ENCODE peak calls at places on chromosome 20, in ten cellular contexts. Z is lower lobe of right lung, Y is astrocyte of the cerebellum, W is astrocyte of the spinal cord, P is hepatocyte, I is GM10248, X is fibroblast of lung, O is neural progenitor cell, B is ascending aorta, U is bronchial epithelial cell. M is an unnamed sample.

GRCh38 chr20:20019123-20019522 is 2.0 kb downstream of the NAA20 start:
- DNase-seq in Z (no peak), Y (no peak), W (no peak), P (no peak), I (no peak), X (no peak), O (no peak), B (no peak), U (peak), M (no peak)

GRCh38 chr20:34016736-34017135 is 23.0 kb downstream of the RALY start:
- DNase-seq in Z (no peak), Y (no peak), W (no peak), P (no peak), I (no peak), X (no peak), O (no peak), B (no peak), U (no peak), M (no peak)

GRCh38 chr20:48676125-48676524 is 151.7 kb downstream of the PREX1 start:
- DNase-seq in Z (peak), Y (no peak), W (no peak), P (no peak), I (no peak), X (no peak), O (no peak), B (no peak), U (no peak), M (no peak)

GRCh38 chr20:22682381-22682780 is 98.0 kb upstream of the FOXA2 start:
- DNase-seq in Z (no peak), Y (no peak), W (no peak), P (no peak), I (no peak), X (no peak), O (no peak), B (no peak), U (peak), M (no peak)

GRCh38 chr20:62900052-62900691 is 26.1 kb downstream of the DIDO1 start:
- DNase-seq in Z (peak), Y (no peak), W (peak), P (peak), I (peak), X (peak), O (peak), B (peak), U (peak), M (no peak)

GRCh38 chr20:11267131-11267761 is 593.4 kb upstream of the JAG1 start:
- DNase-seq in Z (no peak), Y (peak), W (peak), P (peak), I (peak), X (peak), O (peak), B (no peak), U (peak), M (no peak)

GRCh38 chr20:15045246-15045645 is 707.8 kb upstream of the FLRT3 start:
- DNase-seq in Z (no peak), Y (no peak), W (no peak), P (peak), I (no peak), X (no peak), O (no peak), B (no peak), U (peak), M (peak)

GRCh38 chr20:57649617-57650015 is 29.4 kb upstream of the ZBP1 start:
- DNase-seq in Z (peak), Y (no peak), W (no peak), P (peak), I (no peak), X (no peak), O (no peak), B (no peak), U (no peak), M (no peak)

GRCh38 chr20:4091332-4092135 is 76.2 kb upstream of the RNF24 start:
- DNase-seq in Z (peak), Y (no peak), W (peak), P (peak), I (peak), X (peak), O (peak), B (no peak), U (peak), M (peak)

GRCh38 chr20:4088766-4089165 is 73.4 kb upstream of the RNF24 start:
- DNase-seq in Z (no peak), Y (no peak), W (no peak), P (no peak), I (no peak), X (no peak), O (no peak), B (no peak), U (no peak), M (no peak)

GRCh38 chr20:4092136-4092479 is 76.8 kb upstream of the RNF24 start:
- DNase-seq in Z (no peak), Y (no peak), W (no peak), P (no peak), I (no peak), X (no peak), O (no peak), B (no peak), U (no peak), M (no peak)

GRCh38 chr20:4087923-4088322 is 72.6 kb upstream of the RNF24 start:
- DNase-seq in Z (no peak), Y (no peak), W (no peak), P (no peak), I (no peak), X (peak), O (no peak), B (no peak), U (peak), M (no peak)

DNA sequence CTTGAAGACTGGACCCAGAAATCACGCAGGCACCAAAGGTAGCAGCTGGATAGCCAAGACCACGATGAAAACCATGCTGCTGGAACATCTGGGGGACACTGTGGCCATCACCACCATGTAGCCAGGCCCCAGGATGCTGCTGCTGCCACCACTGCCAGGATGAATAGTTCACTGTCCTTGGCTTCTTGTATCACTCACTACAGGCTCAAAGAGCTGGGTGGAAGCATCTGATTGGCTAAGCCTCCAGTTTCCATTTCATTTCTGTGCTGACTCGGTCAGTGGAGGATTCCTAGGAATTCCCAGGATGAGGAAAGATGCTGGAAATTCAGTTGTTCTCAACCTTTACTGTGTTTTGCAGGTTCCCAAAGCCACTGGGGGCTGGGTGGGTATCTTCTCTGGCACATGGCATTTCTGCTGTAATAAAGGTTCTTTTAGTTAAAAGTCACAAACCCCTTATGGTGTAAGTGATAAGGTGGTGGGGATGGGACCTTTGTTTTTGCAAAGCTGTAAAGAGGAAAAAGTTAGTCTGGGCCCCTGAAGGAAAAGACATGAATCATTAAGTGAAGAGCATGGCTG is 75.5 kb upstream of the RNF24 start:
- DNase-seq in Z (no peak), Y (no peak), W (no peak), P (peak), I (no peak), X (peak), O (no peak), B (no peak), U (no peak), M (no peak)
- TF ChIP-seq CTCF in Z (no peak), Y (no peak), W (no peak), P (no peak), I (no peak), X (no peak), O (no peak), B (no peak), U (no peak), M (no peak)

DNA sequence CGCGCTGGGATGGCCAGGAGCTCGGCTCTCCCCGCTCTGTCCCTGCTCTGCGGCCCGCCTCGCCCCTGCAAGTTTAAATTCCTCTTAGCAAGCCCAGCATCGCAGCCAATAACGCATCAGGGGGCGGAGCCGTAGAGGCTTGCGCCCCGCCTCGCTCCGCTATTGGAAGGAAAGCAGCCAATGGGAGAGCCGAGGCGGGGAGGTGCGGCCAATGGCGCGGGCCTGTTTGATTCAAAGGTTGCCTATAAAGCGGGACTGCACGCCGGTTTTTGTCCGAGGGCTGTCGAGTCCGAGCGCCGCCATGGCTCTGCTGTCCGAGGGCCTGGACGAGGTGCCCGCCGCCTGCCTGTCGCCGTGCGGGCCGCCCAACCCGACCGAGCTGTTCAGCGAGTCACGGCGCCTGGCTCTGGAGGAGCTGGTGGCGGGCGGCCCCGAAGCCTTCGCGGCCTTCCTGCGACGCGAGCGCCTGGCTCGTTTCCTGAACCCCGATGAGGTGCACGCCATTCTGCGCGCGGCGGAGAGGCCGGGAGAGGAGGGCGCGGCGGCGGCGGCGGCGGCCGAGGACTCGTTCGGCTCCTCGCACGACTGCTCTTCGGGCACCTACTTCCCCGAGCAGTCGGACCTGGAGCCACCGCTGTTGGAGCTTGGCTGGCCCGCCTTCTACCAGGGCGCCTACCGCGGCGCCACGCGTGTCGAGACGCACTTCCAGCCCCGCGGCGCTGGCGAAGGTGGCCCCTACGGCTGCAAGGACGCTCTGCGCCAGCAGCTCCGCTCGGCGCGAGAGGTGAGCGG is at the start of gene FAM83D:
- DNase-seq in Z (peak), Y (peak), W (peak), P (peak), I (peak), X (peak), O (peak), B (peak), U (peak), M (peak)
- TF ChIP-seq CTCF in Z (no peak), Y (no peak), W (no peak), P (no peak), I (no peak), X (no peak), O (no peak), B (no peak), U (no peak), M (no peak)

DNA sequence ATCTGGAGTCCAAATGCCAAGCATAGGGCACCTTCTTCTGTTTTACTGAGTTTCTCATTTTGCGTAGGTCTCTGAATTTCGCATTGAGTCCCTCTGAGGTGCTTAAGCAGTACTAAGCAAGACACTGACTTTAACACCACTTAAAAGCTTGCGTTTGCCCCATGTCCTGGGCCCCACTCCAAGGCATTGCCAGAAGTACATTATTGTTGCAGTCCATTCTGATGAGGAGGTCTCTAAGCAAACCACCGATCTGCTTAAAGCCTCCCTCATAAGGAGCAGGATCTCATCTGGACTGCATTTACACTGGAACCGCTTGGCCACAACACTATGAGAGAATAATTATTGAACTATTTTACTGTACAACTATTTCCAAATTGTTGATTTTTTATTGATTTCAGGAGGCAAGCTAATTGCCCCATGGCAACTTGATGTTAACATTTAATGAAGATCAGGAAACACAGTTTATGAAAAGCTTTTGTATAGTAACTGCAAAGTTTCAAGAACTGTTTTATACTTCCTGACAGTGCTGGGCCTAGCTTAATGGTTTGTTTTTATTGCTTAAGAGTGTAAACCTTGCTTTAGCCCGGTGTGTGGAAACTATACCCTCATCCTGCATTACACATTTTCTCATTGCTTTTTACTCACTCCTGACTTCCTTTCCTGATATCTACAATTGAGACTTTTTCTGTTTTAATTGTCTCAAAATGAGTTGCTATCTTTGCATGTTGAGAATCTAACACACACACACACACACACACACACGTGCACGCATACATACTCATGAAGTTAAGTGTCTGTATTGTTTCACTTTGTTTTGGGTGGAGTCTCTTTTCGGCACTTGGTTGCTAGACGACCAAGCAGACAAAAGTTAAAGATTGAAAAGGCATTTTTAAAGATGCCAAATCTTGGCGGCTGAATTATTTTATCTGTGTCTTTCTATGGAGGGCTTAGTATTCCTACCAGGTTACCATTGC is 16.6 kb downstream of the BMP2 start:
- DNase-seq in Z (no peak), Y (peak), W (peak), P (peak), I (no peak), X (peak), O (no peak), B (no peak), U (peak), M (no peak)
- TF ChIP-seq CTCF in Z (no peak), Y (no peak), W (no peak), P (no peak), I (no peak), X (no peak), O (no peak), B (no peak), U (no peak), M (no peak)

GRCh38 chr20:42272516-42272915 is 654.3 kb upstream of the CHD6 start:
- DNase-seq in Z (no peak), Y (no peak), W (no peak), P (no peak), I (no peak), X (no peak), O (peak), B (no peak), U (no peak), M (no peak)

GRCh38 chr20:42277203-42277602 is 659.0 kb upstream of the CHD6 start:
- DNase-seq in Z (no peak), Y (no peak), W (no peak), P (no peak), I (no peak), X (no peak), O (peak), B (no peak), U (no peak), M (no peak)

GRCh38 chr20:42276718-42277117 is 658.5 kb upstream of the CHD6 start:
- DNase-seq in Z (no peak), Y (no peak), W (no peak), P (no peak), I (no peak), X (no peak), O (peak), B (no peak), U (no peak), M (no peak)

GRCh38 chr20:42270539-42270938 is 652.4 kb upstream of the CHD6 start:
- DNase-seq in Z (no peak), Y (no peak), W (no peak), P (no peak), I (no peak), X (no peak), O (no peak), B (no peak), U (no peak), M (no peak)

GRCh38 chr20:42274977-42275376 is 656.8 kb upstream of the CHD6 start:
- DNase-seq in Z (no peak), Y (no peak), W (no peak), P (no peak), I (no peak), X (no peak), O (peak), B (no peak), U (no peak), M (no peak)
- TF ChIP-seq CTCF in Z (no peak), Y (no peak), W (no peak), P (no peak), I (no peak), X (no peak), O (no peak), B (no peak), U (no peak), M (no peak)

DNA sequence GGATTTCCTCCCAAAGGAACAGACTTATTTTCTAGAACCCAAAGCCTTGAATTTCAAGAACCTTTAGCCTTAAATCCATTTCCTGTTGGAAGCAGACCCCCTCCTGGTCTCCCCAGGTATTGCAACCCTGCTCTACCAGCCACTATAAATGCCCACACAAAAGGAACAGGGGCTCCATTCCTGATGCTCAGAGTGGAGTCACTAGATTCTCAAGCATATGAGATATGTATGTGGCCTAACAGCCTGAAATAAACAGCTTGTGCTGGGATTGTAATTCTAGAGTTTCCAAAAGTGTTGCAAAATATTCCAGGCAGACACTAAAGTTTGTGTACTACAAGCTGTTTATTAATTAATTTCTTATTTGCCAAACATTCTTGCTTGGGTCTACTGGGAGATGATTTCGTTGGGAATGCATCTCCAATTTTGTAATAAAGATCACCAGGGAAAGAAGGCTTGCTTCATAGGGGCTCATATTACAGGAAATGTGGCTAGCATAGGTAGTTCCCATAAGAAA is 44.8 kb downstream of the RIPOR3 start:
- DNase-seq in Z (no peak), Y (no peak), W (peak), P (no peak), I (no peak), X (peak), O (no peak), B (no peak), U (peak), M (no peak)
- TF ChIP-seq CTCF in Z (peak), Y (peak), W (peak), P (peak), I (no peak), X (peak), O (no peak), B (no peak), U (peak), M (no peak)

GRCh38 chr20:58832442-58832841 is 18.3 kb downstream of the GNAS-AS1 start:
- DNase-seq in Z (no peak), Y (no peak), W (no peak), P (no peak), I (no peak), X (no peak), O (no peak), B (no peak), U (no peak), M (no peak)

GRCh38 chr20:58826271-58826670 is 24.4 kb downstream of the GNAS-AS1 start:
- DNase-seq in Z (no peak), Y (no peak), W (no peak), P (no peak), I (no peak), X (no peak), O (no peak), B (no peak), U (no peak), M (no peak)

GRCh38 chr20:58825450-58825849 is 25.3 kb downstream of the GNAS-AS1 start:
- DNase-seq in Z (no peak), Y (no peak), W (no peak), P (no peak), I (no peak), X (no peak), O (no peak), B (no peak), U (no peak), M (no peak)

GRCh38 chr20:58828141-58828540 is 22.6 kb downstream of the GNAS-AS1 start:
- DNase-seq in Z (no peak), Y (no peak), W (no peak), P (no peak), I (no peak), X (no peak), O (no peak), B (no peak), U (no peak), M (no peak)

DNA sequence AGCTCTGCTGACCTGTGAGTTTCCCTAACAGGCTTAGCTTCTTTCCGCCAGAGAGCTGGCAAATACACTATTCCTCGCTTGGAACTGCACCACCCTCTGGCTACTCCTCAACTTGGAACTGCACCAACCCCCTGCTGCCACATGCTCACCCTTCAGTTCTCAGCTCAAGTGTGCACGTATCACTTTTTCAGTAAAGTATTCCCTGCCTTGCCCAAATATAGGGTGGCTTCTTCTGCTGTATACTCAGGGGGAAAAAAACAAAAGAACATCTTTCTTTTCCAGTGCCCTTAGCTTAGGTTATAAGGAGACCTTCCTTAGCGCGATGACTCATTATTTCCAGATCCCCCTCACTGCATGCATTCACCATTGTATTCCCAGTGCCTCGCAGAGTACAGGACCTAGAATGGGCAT is 21.2 kb downstream of the GNAS-AS1 start:
- DNase-seq in Z (no peak), Y (peak), W (peak), P (no peak), I (no peak), X (peak), O (no peak), B (no peak), U (peak), M (no peak)
- TF ChIP-seq CTCF in Z (no peak), Y (peak), W (no peak), P (no peak), I (no peak), X (no peak), O (no peak), B (no peak), U (no peak), M (no peak)

DNA sequence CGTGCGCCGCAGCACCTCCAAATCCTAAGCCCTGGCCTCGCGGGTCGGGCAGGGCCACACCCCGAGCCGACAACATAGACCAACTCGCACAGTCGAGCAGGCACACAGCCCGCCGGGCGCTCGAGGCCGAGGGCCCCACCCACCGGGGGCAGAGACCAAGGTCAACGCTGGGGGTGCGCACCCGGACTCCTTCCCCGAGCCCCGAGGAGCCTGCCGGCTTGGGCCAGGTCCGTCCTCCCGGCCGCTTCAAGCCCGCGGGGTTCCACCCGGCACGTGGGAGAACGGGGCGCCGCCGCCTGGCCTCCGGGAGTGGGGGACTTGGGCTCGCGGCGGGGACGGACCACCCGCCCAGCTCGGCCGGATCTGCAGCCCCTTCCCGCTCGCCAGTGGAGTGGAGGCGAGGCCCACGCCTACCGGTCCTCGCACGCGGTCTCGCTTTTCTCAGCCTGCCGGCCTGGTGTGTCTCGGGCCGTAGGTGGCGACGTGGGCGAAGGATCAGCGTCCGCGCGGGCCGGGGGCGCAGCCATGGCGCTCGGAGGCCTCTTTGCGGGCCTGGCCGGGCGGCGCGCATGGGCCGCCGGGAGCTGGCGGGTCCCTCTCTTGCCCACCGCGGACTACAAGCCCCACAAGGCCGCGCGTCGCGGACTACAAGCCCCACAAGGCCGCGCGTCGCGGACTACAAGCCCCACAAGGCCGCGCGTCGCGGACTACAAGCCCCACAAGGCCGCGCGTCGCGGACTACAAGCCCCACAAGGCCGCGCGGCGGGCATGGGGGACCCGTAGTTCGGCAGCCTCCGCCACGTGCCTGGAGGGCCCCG is at the start of gene UCKL1:
- DNase-seq in Z (peak), Y (peak), W (peak), P (peak), I (peak), X (peak), O (peak), B (peak), U (peak), M (peak)
- TF ChIP-seq CTCF in Z (no peak), Y (no peak), W (no peak), P (no peak), I (no peak), X (no peak), O (peak), B (no peak), U (no peak), M (no peak)

M was measured in omental fat pad.